ENCODE peak calls at places on chromosomes 7 and 10, in seven cellular contexts. G, Q, K, J, C, E and R are unnamed samples.

GRCh38 chr7:30247546-30248386 is 36.6 kb upstream of the ZNRF2 start:
- DNase-seq in G (no peak), Q (no peak), K (no peak), J (no peak), C (no peak), E (no peak), R (no peak)

GRCh38 chr10:76397957-76398665 is 966.7 kb downstream of the LRMDA start:
- DNase-seq in G (no peak), Q (no peak), K (no peak), J (no peak), C (no peak), E (no peak), R (peak)

GRCh38 chr10:132195366-132196075 is 8.8 kb downstream of the DPYSL4 start:
- DNase-seq in G (no peak), Q (no peak), K (no peak), J (no peak), C (no peak), E (no peak), R (no peak)

GRCh38 chr7:24052572-24053223 is 231.3 kb upstream of the NPY start:
- DNase-seq in G (no peak), Q (peak), K (no peak), J (no peak), C (no peak), E (no peak), R (peak)

GRCh38 chr7:103009466-103010219 is 65.0 kb downstream of the FBXL13 start:
- DNase-seq in G (no peak), Q (no peak), K (no peak), J (no peak), C (no peak), E (no peak), R (no peak)

GRCh38 chr10:101564490-101564991 is 23.5 kb downstream of the POLL start:
- DNase-seq in G (no peak), Q (no peak), K (no peak), J (no peak), C (no peak), E (no peak), R (no peak)

GRCh38 chr10:62045765-62046521 is 144.4 kb downstream of the ARID5B start:
- DNase-seq in G (no peak), Q (peak), K (peak), J (no peak), C (no peak), E (no peak), R (peak)

GRCh38 chr7:32259917-32260596 is 189.8 kb upstream of the PDE1C start:
- DNase-seq in G (no peak), Q (no peak), K (no peak), J (no peak), C (no peak), E (no peak), R (no peak)

GRCh38 chr7:2488272-2488645 is 12.1 kb upstream of the GRIFIN start:
- DNase-seq in G (no peak), Q (no peak), K (no peak), J (no peak), C (no peak), E (no peak), R (no peak)

GRCh38 chr10:72243822-72244437 is 27.9 kb upstream of the ASCC1 start:
- DNase-seq in G (no peak), Q (peak), K (no peak), J (no peak), C (no peak), E (peak), R (peak)

GRCh38 chr7:26245150-26245549 is 43.6 kb downstream of the CBX3 start:
- DNase-seq in G (no peak), Q (no peak), K (no peak), J (no peak), C (no peak), E (no peak), R (no peak)